ENCODE peak calls at places on chromosome 10, in six cellular contexts. One of them, this sample, is unnamed.

GRCh38 chr10:3782456-3783312 is 2.3 kb downstream of the KLF6 start:
- DNase-seq in MM.1S: peak
- DNase-seq in HTR-8/SVneo: no peak
- DNase-seq in NCI-H2029: peak
- DNase-seq in activated T-helper 1 cell treated with anti-CD3 and anti-CD28 coated beads, Interleukin-12 subunit alpha, Interleukin-12 subunit beta, Interleukin-2, Interleukin-4 antibody, amounts not matched to agents 30 ng/mL and 10 ng/mL and 1 ng/mL, durations not matched to agents 14 hours and 24 hours and 36 hours: peak
- DNase-seq in H1: no peak
- DNase-seq in this sample: peak

GRCh38 chr10:21475393-21475792 is 50.1 kb downstream of the SKIDA1 start:
- DNase-seq in NCI-H2029: no peak
- DNase-seq in MM.1S: no peak
- DNase-seq in activated T-helper 1 cell treated with anti-CD3 and anti-CD28 coated beads, Interleukin-12 subunit alpha, Interleukin-12 subunit beta, Interleukin-2, Interleukin-4 antibody, amounts not matched to agents 30 ng/mL and 10 ng/mL and 1 ng/mL, durations not matched to agents 14 hours and 24 hours and 36 hours: no peak
- DNase-seq in HTR-8/SVneo: no peak
- DNase-seq in H1: no peak
- DNase-seq in this sample: no peak

GRCh38 chr10:119412831-119413737 is 129.4 kb downstream of the RGS10 start:
- DNase-seq in activated T-helper 1 cell treated with anti-CD3 and anti-CD28 coated beads, Interleukin-12 subunit alpha, Interleukin-12 subunit beta, Interleukin-2, Interleukin-4 antibody, amounts not matched to agents 30 ng/mL and 10 ng/mL and 1 ng/mL, durations not matched to agents 14 hours and 24 hours and 36 hours: no peak
- DNase-seq in H1: no peak
- DNase-seq in HTR-8/SVneo: no peak
- DNase-seq in NCI-H2029: no peak
- DNase-seq in MM.1S: no peak
- DNase-seq in this sample: no peak

GRCh38 chr10:22554481-22555182 is 159.7 kb downstream of the PIP4K2A start:
- DNase-seq in activated T-helper 1 cell treated with anti-CD3 and anti-CD28 coated beads, Interleukin-12 subunit alpha, Interleukin-12 subunit beta, Interleukin-2, Interleukin-4 antibody, amounts not matched to agents 30 ng/mL and 10 ng/mL and 1 ng/mL, durations not matched to agents 14 hours and 24 hours and 36 hours: no peak
- DNase-seq in NCI-H2029: peak
- DNase-seq in MM.1S: no peak
- DNase-seq in HTR-8/SVneo: no peak
- DNase-seq in H1: no peak
- DNase-seq in this sample: no peak

GRCh38 chr10:79927111-79927828 is 21.6 kb downstream of the SFTPD start:
- DNase-seq in NCI-H2029: no peak
- DNase-seq in HTR-8/SVneo: no peak
- DNase-seq in activated T-helper 1 cell treated with anti-CD3 and anti-CD28 coated beads, Interleukin-12 subunit alpha, Interleukin-12 subunit beta, Interleukin-2, Interleukin-4 antibody, amounts not matched to agents 30 ng/mL and 10 ng/mL and 1 ng/mL, durations not matched to agents 14 hours and 24 hours and 36 hours: no peak
- DNase-seq in MM.1S: no peak
- DNase-seq in H1: no peak
- DNase-seq in this sample: no peak

GRCh38 chr10:104478380-104478779 is 124.7 kb downstream of the CFAP58 start:
- DNase-seq in activated T-helper 1 cell treated with anti-CD3 and anti-CD28 coated beads, Interleukin-12 subunit alpha, Interleukin-12 subunit beta, Interleukin-2, Interleukin-4 antibody, amounts not matched to agents 30 ng/mL and 10 ng/mL and 1 ng/mL, durations not matched to agents 14 hours and 24 hours and 36 hours: no peak
- DNase-seq in MM.1S: no peak
- DNase-seq in HTR-8/SVneo: no peak
- DNase-seq in NCI-H2029: no peak
- DNase-seq in H1: no peak
- DNase-seq in this sample: no peak

GRCh38 chr10:65950075-65950474 is 975.8 kb upstream of the LRRTM3 start:
- DNase-seq in HTR-8/SVneo: no peak
- DNase-seq in activated T-helper 1 cell treated with anti-CD3 and anti-CD28 coated beads, Interleukin-12 subunit alpha, Interleukin-12 subunit beta, Interleukin-2, Interleukin-4 antibody, amounts not matched to agents 30 ng/mL and 10 ng/mL and 1 ng/mL, durations not matched to agents 14 hours and 24 hours and 36 hours: no peak
- DNase-seq in MM.1S: no peak
- DNase-seq in NCI-H2029: no peak
- DNase-seq in H1: no peak
- DNase-seq in this sample: no peak

GRCh38 chr10:72816565-72816964 is 77.0 kb upstream of the OIT3 start:
- DNase-seq in HTR-8/SVneo: no peak
- DNase-seq in MM.1S: no peak
- DNase-seq in activated T-helper 1 cell treated with anti-CD3 and anti-CD28 coated beads, Interleukin-12 subunit alpha, Interleukin-12 subunit beta, Interleukin-2, Interleukin-4 antibody, amounts not matched to agents 30 ng/mL and 10 ng/mL and 1 ng/mL, durations not matched to agents 14 hours and 24 hours and 36 hours: no peak
- DNase-seq in NCI-H2029: no peak
- DNase-seq in H1: no peak
- DNase-seq in this sample: no peak

GRCh38 chr10:12750526-12751201 is 250.8 kb downstream of the CCDC3 start:
- DNase-seq in MM.1S: no peak
- DNase-seq in HTR-8/SVneo: no peak
- DNase-seq in activated T-helper 1 cell treated with anti-CD3 and anti-CD28 coated beads, Interleukin-12 subunit alpha, Interleukin-12 subunit beta, Interleukin-2, Interleukin-4 antibody, amounts not matched to agents 30 ng/mL and 10 ng/mL and 1 ng/mL, durations not matched to agents 14 hours and 24 hours and 36 hours: no peak
- DNase-seq in NCI-H2029: no peak
- DNase-seq in H1: no peak
- DNase-seq in this sample: no peak

GRCh38 chr10:14712991-14713422 is 61.7 kb downstream of the FAM107B start:
- DNase-seq in MM.1S: no peak
- DNase-seq in HTR-8/SVneo: peak
- DNase-seq in NCI-H2029: no peak
- DNase-seq in H1: no peak
- DNase-seq in activated T-helper 1 cell treated with anti-CD3 and anti-CD28 coated beads, Interleukin-12 subunit alpha, Interleukin-12 subunit beta, Interleukin-2, Interleukin-4 antibody, amounts not matched to agents 30 ng/mL and 10 ng/mL and 1 ng/mL, durations not matched to agents 14 hours and 24 hours and 36 hours: no peak
- DNase-seq in this sample: no peak

GRCh38 chr10:132942101-132942739 is at the start of gene CFAP46:
- DNase-seq in HTR-8/SVneo: no peak
- DNase-seq in MM.1S: no peak
- DNase-seq in NCI-H2029: no peak
- DNase-seq in activated T-helper 1 cell treated with anti-CD3 and anti-CD28 coated beads, Interleukin-12 subunit alpha, Interleukin-12 subunit beta, Interleukin-2, Interleukin-4 antibody, amounts not matched to agents 30 ng/mL and 10 ng/mL and 1 ng/mL, durations not matched to agents 14 hours and 24 hours and 36 hours: no peak
- DNase-seq in H1: no peak
- DNase-seq in this sample: no peak

GRCh38 chr10:125130260-125130659 is 30.1 kb downstream of the CTBP2 start:
- DNase-seq in HTR-8/SVneo: no peak
- DNase-seq in activated T-helper 1 cell treated with anti-CD3 and anti-CD28 coated beads, Interleukin-12 subunit alpha, Interleukin-12 subunit beta, Interleukin-2, Interleukin-4 antibody, amounts not matched to agents 30 ng/mL and 10 ng/mL and 1 ng/mL, durations not matched to agents 14 hours and 24 hours and 36 hours: no peak
- DNase-seq in NCI-H2029: no peak
- DNase-seq in MM.1S: no peak
- DNase-seq in H1: no peak
- DNase-seq in this sample: no peak

GRCh38 chr10:48517911-48518321 is 87.0 kb downstream of the ARHGAP22 start:
- DNase-seq in MM.1S: no peak
- DNase-seq in NCI-H2029: no peak
- DNase-seq in H1: no peak
- DNase-seq in activated T-helper 1 cell treated with anti-CD3 and anti-CD28 coated beads, Interleukin-12 subunit alpha, Interleukin-12 subunit beta, Interleukin-2, Interleukin-4 antibody, amounts not matched to agents 30 ng/mL and 10 ng/mL and 1 ng/mL, durations not matched to agents 14 hours and 24 hours and 36 hours: no peak
- DNase-seq in HTR-8/SVneo: no peak
- DNase-seq in this sample: peak

GRCh38 chr10:112815238-112816032 is 134.6 kb upstream of the TCF7L2 start:
- DNase-seq in H1: no peak
- DNase-seq in MM.1S: no peak
- DNase-seq in NCI-H2029: no peak
- DNase-seq in activated T-helper 1 cell treated with anti-CD3 and anti-CD28 coated beads, Interleukin-12 subunit alpha, Interleukin-12 subunit beta, Interleukin-2, Interleukin-4 antibody, amounts not matched to agents 30 ng/mL and 10 ng/mL and 1 ng/mL, durations not matched to agents 14 hours and 24 hours and 36 hours: no peak
- DNase-seq in HTR-8/SVneo: peak
- DNase-seq in this sample: peak

GRCh38 chr10:5561704-5562645 is 37.2 kb downstream of the CALML3 start:
- DNase-seq in activated T-helper 1 cell treated with anti-CD3 and anti-CD28 coated beads, Interleukin-12 subunit alpha, Interleukin-12 subunit beta, Interleukin-2, Interleukin-4 antibody, amounts not matched to agents 30 ng/mL and 10 ng/mL and 1 ng/mL, durations not matched to agents 14 hours and 24 hours and 36 hours: no peak
- DNase-seq in HTR-8/SVneo: no peak
- DNase-seq in H1: no peak
- DNase-seq in NCI-H2029: no peak
- DNase-seq in MM.1S: no peak
- DNase-seq in this sample: no peak

GRCh38 chr10:46084321-46085165 is 38.5 kb upstream of the MSMB start:
- DNase-seq in MM.1S: no peak
- DNase-seq in NCI-H2029: no peak
- DNase-seq in H1: no peak
- DNase-seq in activated T-helper 1 cell treated with anti-CD3 and anti-CD28 coated beads, Interleukin-12 subunit alpha, Interleukin-12 subunit beta, Interleukin-2, Interleukin-4 antibody, amounts not matched to agents 30 ng/mL and 10 ng/mL and 1 ng/mL, durations not matched to agents 14 hours and 24 hours and 36 hours: no peak
- DNase-seq in HTR-8/SVneo: no peak
- DNase-seq in this sample: no peak

GRCh38 chr10:21807162-21807561 is 196.4 kb downstream of the DNAJC1 start:
- DNase-seq in NCI-H2029: no peak
- DNase-seq in activated T-helper 1 cell treated with anti-CD3 and anti-CD28 coated beads, Interleukin-12 subunit alpha, Interleukin-12 subunit beta, Interleukin-2, Interleukin-4 antibody, amounts not matched to agents 30 ng/mL and 10 ng/mL and 1 ng/mL, durations not matched to agents 14 hours and 24 hours and 36 hours: no peak
- DNase-seq in HTR-8/SVneo: no peak
- DNase-seq in MM.1S: no peak
- DNase-seq in H1: peak
- DNase-seq in this sample: peak

GRCh38 chr10:63553473-63553872 is 32.3 kb downstream of the REEP3 start:
- DNase-seq in NCI-H2029: no peak
- DNase-seq in activated T-helper 1 cell treated with anti-CD3 and anti-CD28 coated beads, Interleukin-12 subunit alpha, Interleukin-12 subunit beta, Interleukin-2, Interleukin-4 antibody, amounts not matched to agents 30 ng/mL and 10 ng/mL and 1 ng/mL, durations not matched to agents 14 hours and 24 hours and 36 hours: no peak
- DNase-seq in H1: no peak
- DNase-seq in HTR-8/SVneo: no peak
- DNase-seq in MM.1S: no peak
- DNase-seq in this sample: no peak

GRCh38 chr10:85548038-85548437 is 818.6 kb downstream of the GRID1 start:
- DNase-seq in NCI-H2029: no peak
- DNase-seq in activated T-helper 1 cell treated with anti-CD3 and anti-CD28 coated beads, Interleukin-12 subunit alpha, Interleukin-12 subunit beta, Interleukin-2, Interleukin-4 antibody, amounts not matched to agents 30 ng/mL and 10 ng/mL and 1 ng/mL, durations not matched to agents 14 hours and 24 hours and 36 hours: no peak
- DNase-seq in HTR-8/SVneo: peak
- DNase-seq in MM.1S: peak
- DNase-seq in H1: no peak
- DNase-seq in this sample: no peak

GRCh38 chr10:13502384-13502783 is 26.4 kb downstream of the BEND7 start:
- DNase-seq in HTR-8/SVneo: no peak
- DNase-seq in MM.1S: no peak
- DNase-seq in activated T-helper 1 cell treated with anti-CD3 and anti-CD28 coated beads, Interleukin-12 subunit alpha, Interleukin-12 subunit beta, Interleukin-2, Interleukin-4 antibody, amounts not matched to agents 30 ng/mL and 10 ng/mL and 1 ng/mL, durations not matched to agents 14 hours and 24 hours and 36 hours: no peak
- DNase-seq in NCI-H2029: no peak
- DNase-seq in H1: no peak
- DNase-seq in this sample: no peak

GRCh38 chr10:50325449-50326188 is 74.3 kb upstream of the ASAH2 start:
- DNase-seq in HTR-8/SVneo: peak
- DNase-seq in activated T-helper 1 cell treated with anti-CD3 and anti-CD28 coated beads, Interleukin-12 subunit alpha, Interleukin-12 subunit beta, Interleukin-2, Interleukin-4 antibody, amounts not matched to agents 30 ng/mL and 10 ng/mL and 1 ng/mL, durations not matched to agents 14 hours and 24 hours and 36 hours: peak
- DNase-seq in H1: peak
- DNase-seq in NCI-H2029: no peak
- DNase-seq in MM.1S: peak
- DNase-seq in this sample: peak